ENCODE peak calls at places on chromosomes 16 and 17, in four cellular contexts. H is sigmoid colon, M is nucleus accumbens, C is WERI-Rb-1. W is an unnamed sample.

GRCh38 chr16:89330177-89330856 is 112.8 kb downstream of the ZNF778 start:
- DNase-seq in H (no peak), M (no peak), C (no peak), W (no peak)

GRCh38 chr17:78211032-78211431 is 3.0 kb upstream of the BIRC5 start:
- DNase-seq in H (no peak), M (no peak), C (no peak), W (no peak)

GRCh38 chr17:45125509-45125908 is 6.8 kb downstream of the PLCD3 start:
- DNase-seq in H (no peak), M (no peak), C (no peak), W (no peak)

GRCh38 chr17:20998571-20999043 is 44.2 kb downstream of the USP22 start:
- DNase-seq in H (no peak), M (no peak), C (no peak), W (no peak)

GRCh38 chr16:19138601-19139000 is 24.8 kb downstream of the ITPRIPL2 start:
- DNase-seq in H (peak), M (no peak), C (no peak), W (no peak)

GRCh38 chr16:2231016-2231931 is 5.0 kb upstream of the DNASE1L2 start:
- DNase-seq in H (no peak), M (no peak), C (no peak), W (no peak)

GRCh38 chr17:32142857-32143524 is 689 bp downstream of the RHOT1 start:
- DNase-seq in H (peak), M (peak), C (peak), W (peak)

GRCh38 chr17:64131606-64132270 is 1.8 kb upstream of the ERN1 start:
- DNase-seq in H (no peak), M (no peak), C (no peak), W (no peak)

GRCh38 chr17:16975266-16975651 is 3.3 kb upstream of the TNFRSF13B start:
- DNase-seq in H (peak), M (no peak), C (no peak), W (no peak)

GRCh38 chr17:78325076-78325712 is 34.7 kb downstream of the SOCS3 start:
- DNase-seq in H (peak), M (no peak), C (no peak), W (no peak)

GRCh38 chr17:80877095-80877828 is 114.4 kb upstream of the CHMP6 start:
- DNase-seq in H (no peak), M (no peak), C (no peak), W (no peak)

GRCh38 chr17:74190154-74190553 is 13.3 kb upstream of the RPL38 start:
- DNase-seq in H (no peak), M (no peak), C (no peak), W (no peak)

GRCh38 chr17:49928126-49928800 is 40.7 kb upstream of the DLX4 start:
- DNase-seq in H (no peak), M (no peak), C (no peak), W (no peak)

GRCh38 chr17:78884148-78884870 is 18.7 kb downstream of the CEP295NL start:
- DNase-seq in H (no peak), M (peak), C (no peak), W (no peak)

GRCh38 chr17:42653179-42654124 is 5.6 kb upstream of the TUBG2 start:
- DNase-seq in H (peak), M (no peak), C (no peak), W (no peak)

GRCh38 chr16:12539185-12539929 is 264.3 kb downstream of the CPPED1 start:
- DNase-seq in H (no peak), M (no peak), C (no peak), W (no peak)

GRCh38 chr17:79862259-79862658 is 23.0 kb upstream of the CBX4 start:
- DNase-seq in H (no peak), M (no peak), C (no peak), W (no peak)

GRCh38 chr17:79509008-79509407 is 101.8 kb downstream of the RBFOX3 start:
- DNase-seq in H (no peak), M (no peak), C (no peak), W (no peak)

GRCh38 chr17:43210576-43210975 is 1.1 kb upstream of the TMEM106A start:
- DNase-seq in H (no peak), M (no peak), C (no peak), W (no peak)

GRCh38 chr16:57613514-57613913 is 14.9 kb upstream of the ADGRG1 start:
- DNase-seq in H (peak), M (no peak), C (no peak), W (peak)

GRCh38 chr17:41347872-41348760 is 2.5 kb downstream of the KRT33A start:
- DNase-seq in H (no peak), M (no peak), C (no peak), W (no peak)

GRCh38 chr16:83315271-83315670 is 492.5 kb upstream of the HSBP1 start:
- DNase-seq in H (no peak), M (no peak), C (no peak), W (no peak)

GRCh38 chr16:3022208-3022696 is 1.5 kb downstream of the HCFC1R1 start:
- DNase-seq in H (peak), M (no peak), C (peak), W (peak)

GRCh38 chr17:49901460-49902331 is 53.8 kb upstream of the TAC4 start:
- DNase-seq in H (no peak), M (no peak), C (no peak), W (no peak)